ENCODE peak calls at places on chromosomes 13 and 19, in ten cellular contexts. W is hepatocyte, O is adrenal gland, E is ascending aorta, L is K562, Q is GM23338, Z is mammary epithelial cell, Y is kidney, S is iPS DF 6.9, M is stomach. T is an unnamed sample.

GRCh38 chr19:3944018-3944721 is 11.3 kb downstream of the NMRK2 start:
- DNase-seq in W (no peak), O (no peak), E (no peak), L (no peak), Q (no peak), Z (no peak), Y (no peak), S (no peak), M (no peak), T (no peak)

GRCh38 chr13:49827336-49827735 is 34.9 kb upstream of the KPNA3 start:
- DNase-seq in W (no peak), O (no peak), E (no peak), L (no peak), Q (no peak), Z (no peak), Y (no peak), S (no peak), M (no peak), T (no peak)

GRCh38 chr19:4014541-4015491 is 7.3 kb downstream of the PIAS4 start:
- DNase-seq in W (peak), O (peak), E (no peak), L (peak), Q (peak), Z (no peak), Y (peak), S (peak), M (peak), T (no peak)

GRCh38 chr19:50258918-50259372 is 55.5 kb downstream of the MYH14 start:
- DNase-seq in W (peak), O (no peak), E (no peak), L (peak), Q (peak), Z (no peak), Y (peak), S (no peak), M (peak), T (no peak)

GRCh38 chr13:102870677-102871415 is 25.0 kb downstream of the ERCC5 start:
- DNase-seq in W (peak), O (peak), E (no peak), L (peak), Q (peak), Z (peak), Y (peak), S (peak), M (peak), T (no peak)

GRCh38 chr19:49546825-49547565 is 19.2 kb downstream of the RCN3 start:
- DNase-seq in W (peak), O (peak), E (peak), L (peak), Q (peak), Z (peak), Y (no peak), S (no peak), M (peak), T (no peak)

GRCh38 chr13:39244561-39245230 is 206.4 kb downstream of the NHLRC3 start:
- DNase-seq in W (no peak), O (no peak), E (no peak), L (no peak), Q (no peak), Z (no peak), Y (no peak), S (no peak), M (no peak), T (no peak)

GRCh38 chr19:49157445-49158224 is at the start of gene TRPM4:
- DNase-seq in W (peak), O (peak), E (peak), L (peak), Q (peak), Z (peak), Y (peak), S (no peak), M (peak), T (peak)

GRCh38 chr19:33302974-33303790 is 848 bp upstream of the CEBPA start:
- DNase-seq in W (peak), O (no peak), E (peak), L (peak), Q (peak), Z (peak), Y (peak), S (no peak), M (peak), T (peak)

GRCh38 chr13:109454167-109454917 is 332.0 kb downstream of the IRS2 start:
- DNase-seq in W (no peak), O (no peak), E (peak), L (no peak), Q (no peak), Z (no peak), Y (no peak), S (no peak), M (no peak), T (no peak)

GRCh38 chr13:41458939-41459753 is 1.8 kb downstream of the RGCC start:
- DNase-seq in W (peak), O (no peak), E (no peak), L (peak), Q (peak), Z (peak), Y (peak), S (no peak), M (peak), T (no peak)

GRCh38 chr19:23823952-23824389 is 65.3 kb upstream of the ZNF681 start:
- DNase-seq in W (no peak), O (no peak), E (no peak), L (peak), Q (peak), Z (peak), Y (no peak), S (peak), M (no peak), T (no peak)

GRCh38 chr13:20190481-20191310 is 2.0 kb downstream of the GJB2 start:
- DNase-seq in W (no peak), O (no peak), E (no peak), L (no peak), Q (no peak), Z (peak), Y (no peak), S (no peak), M (no peak), T (peak)

GRCh38 chr19:10431254-10431942 is 11.1 kb downstream of the PDE4A start:
- DNase-seq in W (no peak), O (no peak), E (no peak), L (peak), Q (peak), Z (no peak), Y (peak), S (no peak), M (peak), T (no peak)

GRCh38 chr19:16261584-16262370 is 62.8 kb upstream of the KLF2 start:
- DNase-seq in W (no peak), O (no peak), E (no peak), L (no peak), Q (no peak), Z (no peak), Y (peak), S (no peak), M (no peak), T (no peak)

GRCh38 chr13:28743045-28743444 is 24.3 kb upstream of the SLC46A3 start:
- DNase-seq in W (no peak), O (no peak), E (no peak), L (no peak), Q (no peak), Z (no peak), Y (no peak), S (no peak), M (no peak), T (no peak)

GRCh38 chr13:27919934-27920676 is at the start of gene PDX1:
- DNase-seq in W (peak), O (no peak), E (no peak), L (no peak), Q (peak), Z (peak), Y (peak), S (no peak), M (peak), T (no peak)

GRCh38 chr19:30208661-30209060 is 163.5 kb upstream of the ZNF536 start:
- DNase-seq in W (no peak), O (no peak), E (no peak), L (no peak), Q (no peak), Z (no peak), Y (no peak), S (no peak), M (no peak), T (peak)

GRCh38 chr19:14540741-14541525 is 11.5 kb downstream of the TECR start:
- DNase-seq in W (no peak), O (no peak), E (no peak), L (no peak), Q (no peak), Z (no peak), Y (no peak), S (no peak), M (no peak), T (no peak)

GRCh38 chr13:99656843-99657506 is 155.7 kb downstream of the TM9SF2 start:
- DNase-seq in W (no peak), O (no peak), E (no peak), L (no peak), Q (no peak), Z (no peak), Y (no peak), S (no peak), M (no peak), T (no peak)

GRCh38 chr13:48600374-48601364 is 53.1 kb upstream of the CYSLTR2 start:
- DNase-seq in W (peak), O (peak), E (no peak), L (no peak), Q (no peak), Z (peak), Y (no peak), S (no peak), M (no peak), T (no peak)

GRCh38 chr13:44022196-44022595 is 142.5 kb downstream of the LACC1 start:
- DNase-seq in W (no peak), O (no peak), E (no peak), L (no peak), Q (no peak), Z (no peak), Y (no peak), S (no peak), M (no peak), T (no peak)

DNA sequence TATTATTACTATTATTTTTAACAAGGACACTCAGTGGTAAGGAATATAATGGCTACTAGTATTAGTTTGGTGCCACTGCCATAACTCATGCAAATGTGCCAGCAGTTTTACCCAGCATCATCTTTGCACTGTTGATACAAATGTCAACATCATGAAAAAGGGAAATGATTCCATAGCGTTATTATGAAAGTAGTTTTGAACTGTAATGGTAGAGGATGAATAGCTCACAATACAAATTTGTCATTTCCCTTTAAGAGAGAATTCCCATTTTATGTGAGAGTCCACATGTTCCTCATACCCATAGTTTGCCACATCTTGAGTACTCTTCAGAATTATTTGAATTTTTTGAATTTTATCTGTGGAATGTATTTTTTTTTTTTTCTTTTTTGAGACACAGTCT is 2.8 kb downstream of the BRCA2 start:
- DNase-seq in W (no peak), O (no peak), E (no peak), L (no peak), Q (no peak), Z (no peak), Y (no peak), S (no peak), M (no peak), T (no peak)
- H3K27ac ChIP-seq in W (no peak), O (no peak), E (no peak), L (no peak), Q (no peak), Z (no peak), Y (no peak), S (no peak), M (no peak), T (no peak)

GRCh38 chr19:40467007-40467565 is 285 bp downstream of the SPTBN4 start:
- DNase-seq in W (peak), O (peak), E (no peak), L (no peak), Q (peak), Z (no peak), Y (peak), S (no peak), M (no peak), T (no peak)
- H3K4me3 ChIP-seq in W (no peak), O (peak), E (peak), L (no peak), Q (peak), Z (peak), Y (peak), S (peak), M (peak), T (peak)

GRCh38 chr19:47324502-47324901 is 7.5 kb upstream of the C5AR2 start:
- DNase-seq in W (no peak), O (peak), E (peak), L (no peak), Q (no peak), Z (no peak), Y (no peak), S (no peak), M (no peak), T (no peak)

GRCh38 chr19:47323872-47324271 is 8.1 kb upstream of the C5AR2 start:
- DNase-seq in W (no peak), O (peak), E (no peak), L (no peak), Q (no peak), Z (no peak), Y (no peak), S (no peak), M (no peak), T (no peak)

GRCh38 chr19:47321582-47321981 is 10.4 kb upstream of the C5AR2 start:
- DNase-seq in W (no peak), O (no peak), E (no peak), L (no peak), Q (no peak), Z (no peak), Y (no peak), S (no peak), M (no peak), T (no peak)

GRCh38 chr19:47319923-47320871 is 10.5 kb downstream of the C5AR1 start:
- DNase-seq in W (no peak), O (no peak), E (no peak), L (no peak), Q (no peak), Z (no peak), Y (no peak), S (no peak), M (no peak), T (no peak)

GRCh38 chr19:47322048-47322447 is 9.9 kb upstream of the C5AR2 start:
- DNase-seq in W (no peak), O (no peak), E (no peak), L (no peak), Q (no peak), Z (no peak), Y (no peak), S (no peak), M (no peak), T (no peak)
- H3K27ac ChIP-seq in W (no peak), O (no peak), E (no peak), L (no peak), Q (no peak), Z (no peak), Y (no peak), S (no peak), M (no peak), T (no peak)

GRCh38 chr13:111184685-111185401 is 69.7 kb downstream of the ARHGEF7 start:
- DNase-seq in W (no peak), O (no peak), E (no peak), L (no peak), Q (no peak), Z (no peak), Y (no peak), S (no peak), M (no peak), T (no peak)

GRCh38 chr13:111187879-111188643 is 73.0 kb downstream of the ARHGEF7 start:
- DNase-seq in W (peak), O (no peak), E (no peak), L (no peak), Q (no peak), Z (peak), Y (no peak), S (no peak), M (no peak), T (no peak)

GRCh38 chr13:111183959-111184684 is 69.0 kb downstream of the ARHGEF7 start:
- DNase-seq in W (no peak), O (no peak), E (no peak), L (no peak), Q (no peak), Z (no peak), Y (no peak), S (no peak), M (no peak), T (no peak)

GRCh38 chr13:111183087-111183645 is 68.1 kb downstream of the ARHGEF7 start:
- DNase-seq in W (no peak), O (no peak), E (no peak), L (no peak), Q (no peak), Z (no peak), Y (no peak), S (no peak), M (no peak), T (no peak)

GRCh38 chr13:111186305-111186930 is 71.3 kb downstream of the ARHGEF7 start:
- DNase-seq in W (no peak), O (no peak), E (no peak), L (no peak), Q (no peak), Z (no peak), Y (no peak), S (no peak), M (no peak), T (peak)
- H3K4me3 ChIP-seq in W (no peak), O (no peak), E (no peak), L (no peak), Q (no peak), Z (no peak), Y (no peak), S (no peak), M (no peak), T (peak)

DNA sequence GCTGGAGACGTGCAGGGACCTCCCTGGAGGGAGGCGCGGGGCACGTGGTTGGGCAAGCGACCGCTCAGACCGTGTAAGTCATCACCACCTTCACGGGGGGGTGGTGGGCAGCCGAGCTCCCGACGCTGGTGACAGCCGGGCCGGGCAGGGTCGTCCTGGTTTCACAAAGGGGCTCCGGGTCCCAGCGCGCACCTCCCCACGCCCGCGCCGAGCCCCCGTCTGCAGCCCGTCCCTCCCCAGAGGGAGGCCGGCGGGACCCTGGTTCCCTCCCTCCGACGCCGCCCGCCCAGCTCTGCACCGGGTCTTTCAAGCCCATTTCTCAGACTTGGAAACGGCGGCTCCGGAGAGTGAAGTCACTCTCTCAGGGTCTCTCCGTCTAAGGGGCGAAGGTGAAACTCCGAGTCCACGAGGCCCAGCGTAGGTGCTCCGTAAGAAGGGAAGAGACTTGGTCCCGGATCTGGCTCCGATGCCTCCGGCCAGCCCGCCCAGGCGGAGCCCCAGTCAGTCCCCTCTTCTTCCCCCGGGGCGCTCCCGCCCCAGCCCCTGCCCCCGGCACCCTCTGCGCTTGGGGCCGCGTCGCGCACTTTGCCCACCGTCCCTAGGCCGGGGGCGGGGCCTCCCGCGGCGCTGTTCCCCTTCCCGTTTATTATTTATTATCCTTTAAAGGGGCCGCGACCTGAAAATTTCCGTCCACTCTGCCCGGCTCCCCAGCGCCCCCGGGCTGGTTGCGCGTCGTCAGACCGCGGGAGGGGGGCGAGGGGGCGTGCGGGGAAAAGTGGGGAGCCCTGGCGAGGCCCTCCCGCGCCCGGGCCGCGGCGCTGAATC is 536 bp upstream of the ARID3A start:
- DNase-seq in W (peak), O (peak), E (peak), L (peak), Q (peak), Z (peak), Y (peak), S (peak), M (peak), T (peak)
- H3K27ac ChIP-seq in W (peak), O (peak), E (peak), L (peak), Q (peak), Z (peak), Y (peak), S (no peak), M (peak), T (peak)

GRCh38 chr13:46665630-46666482 is 112.9 kb downstream of the LRCH1 start:
- DNase-seq in W (peak), O (no peak), E (no peak), L (no peak), Q (no peak), Z (no peak), Y (no peak), S (no peak), M (no peak), T (no peak)

GRCh38 chr13:46666727-46667456 is 113.9 kb downstream of the LRCH1 start:
- DNase-seq in W (peak), O (no peak), E (no peak), L (no peak), Q (peak), Z (no peak), Y (no peak), S (peak), M (no peak), T (no peak)

GRCh38 chr13:46668302-46668720 is 115.3 kb downstream of the LRCH1 start:
- DNase-seq in W (no peak), O (peak), E (no peak), L (no peak), Q (no peak), Z (peak), Y (no peak), S (no peak), M (no peak), T (no peak)

GRCh38 chr13:46668906-46669525 is 116.0 kb downstream of the LRCH1 start:
- DNase-seq in W (no peak), O (no peak), E (no peak), L (no peak), Q (no peak), Z (no peak), Y (no peak), S (no peak), M (no peak), T (no peak)

DNA sequence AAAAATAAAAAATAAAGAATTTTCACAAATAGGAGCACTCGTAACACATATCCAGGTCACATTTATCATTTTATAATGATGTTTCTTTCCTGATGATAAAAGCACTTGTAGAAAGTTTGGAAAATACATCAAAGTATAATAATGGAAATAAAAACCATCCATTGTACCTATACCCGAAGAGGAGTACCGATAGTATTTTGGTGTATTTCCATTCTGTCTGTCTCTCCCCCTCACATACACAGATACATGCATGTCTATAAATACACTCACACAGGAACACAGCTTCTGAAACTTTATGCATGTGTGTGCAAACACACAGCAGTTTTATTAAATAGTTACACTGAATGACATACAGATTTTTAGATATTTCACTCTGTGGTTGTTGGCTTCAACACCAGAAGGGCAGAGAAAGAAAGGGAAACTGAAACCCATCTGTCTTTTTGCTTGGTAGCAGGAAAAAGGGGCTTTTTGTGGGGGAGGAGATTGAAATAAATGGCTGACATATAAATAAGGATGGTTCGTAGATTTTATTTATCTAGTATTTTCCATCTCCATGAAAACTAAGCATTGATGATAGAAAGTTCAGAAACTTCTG is 114.8 kb downstream of the LRCH1 start:
- DNase-seq in W (no peak), O (no peak), E (no peak), L (no peak), Q (no peak), Z (no peak), Y (no peak), S (no peak), M (no peak), T (no peak)
- H3K4me3 ChIP-seq in W (no peak), O (no peak), E (peak), L (no peak), Q (no peak), Z (no peak), Y (peak), S (no peak), M (no peak), T (peak)